ENCODE peak calls at places on chromosomes 5 and 9, in four cellular contexts. Q is psoas muscle; P is activated CD4-positive, alpha-beta T cell treated with anti-CD3 and anti-CD28 coated beads for 36 hours; B is suprapubic skin. Z is an unnamed sample.
A peak's percentile ranks its signal among the peaks of the same experiment; 100 is the strongest.

GRCh38 chr5:155290937-155291336 is 277.4 kb downstream of the KIF4B start:
- DNase-seq in P (no peak), B (no peak), Q (no peak), Z (no peak)

GRCh38 chr9:23477908-23478307 is 348.1 kb downstream of the ELAVL2 start:
- DNase-seq in B (no peak), P (no peak), Q (no peak), Z (no peak)

GRCh38 chr5:51194626-51195025 is 188.6 kb upstream of the ISL1 start:
- DNase-seq in B (no peak), P (no peak), Q (no peak), Z (no peak)

GRCh38 chr9:83327323-83327722 is 210.9 kb downstream of the FRMD3 start:
- DNase-seq in Q (no peak), P (no peak), B (no peak), Z (no peak)

GRCh38 chr9:7246917-7247538 is 489.3 kb downstream of the KDM4C start:
- DNase-seq in Q (no peak), P (no peak), B (no peak), Z (no peak)

GRCh38 chr9:94692601-94693000 is 33.9 kb upstream of the AOPEP start:
- DNase-seq in B (no peak), Q (no peak), P (no peak), Z (no peak)

GRCh38 chr9:68560131-68560844 is 19.6 kb upstream of the TMEM252 start:
- DNase-seq in Q (peak; percentile 67), B (peak; percentile 76), P (peak; percentile 75), Z (peak; percentile 57)

GRCh38 chr9:117073539-117074336 is 341.1 kb downstream of the ASTN2 start:
- DNase-seq in P (peak; percentile 31), B (no peak), Q (no peak), Z (no peak)

GRCh38 chr5:38697013-38697412 is 140.6 kb upstream of the LIFR start:
- DNase-seq in Q (no peak), P (no peak), B (no peak), Z (no peak)

GRCh38 chr5:114449836-114450515 is 88.1 kb downstream of the KCNN2 start:
- DNase-seq in B (no peak), Q (peak; percentile 79), P (peak; percentile 76), Z (peak; percentile 22)

GRCh38 chr9:12698293-12698692 is 5.1 kb downstream of the TYRP1 start:
- DNase-seq in B (no peak), Q (no peak), P (no peak), Z (no peak)

GRCh38 chr5:142821733-142822487 is 51.7 kb downstream of the ARHGAP26 start:
- DNase-seq in Q (no peak), B (no peak), P (peak; percentile 29), Z (no peak)

GRCh38 chr9:77589046-77589795 is 58.9 kb downstream of the GNA14 start:
- DNase-seq in B (no peak), P (no peak), Q (no peak), Z (no peak)

GRCh38 chr5:107294151-107294550 is 376.6 kb downstream of the EFNA5 start:
- DNase-seq in Q (no peak), B (no peak), P (no peak), Z (no peak)

GRCh38 chr9:74503219-74503618 is 6.1 kb downstream of the RORB start:
- DNase-seq in P (no peak), B (no peak), Q (no peak), Z (no peak)

Z was measured in CD8-positive, alpha-beta T cell.